ENCODE peak calls at places on chromosomes 1 and 21, in eight cellular contexts. A, Y, J, S, T, G, H and L are unnamed samples.

GRCh38 chr21:25565272-25566199 is 41.7 kb downstream of the MRPL39 start:
- DNase-seq in A (no peak), Y (no peak), J (no peak), S (no peak), T (no peak), G (no peak), H (no peak), L (no peak)

GRCh38 chr1:181083842-181084605 is 4.5 kb upstream of the IER5 start:
- DNase-seq in A (no peak), Y (peak; percentile 86), J (no peak), S (peak; percentile 62), T (no peak), G (peak; percentile 75), H (peak; percentile 62), L (peak; percentile 78)

GRCh38 chr1:173421266-173421665 is 55.9 kb upstream of the PRDX6 start:
- DNase-seq in A (no peak), Y (no peak), J (no peak), S (no peak), T (no peak), G (no peak), H (no peak), L (no peak)

GRCh38 chr1:51697160-51697559 is 80.3 kb downstream of the OSBPL9 start:
- DNase-seq in A (no peak), Y (no peak), J (no peak), S (no peak), T (no peak), G (no peak), H (no peak), L (no peak)

GRCh38 chr1:6794164-6794563 is 8.9 kb downstream of the CAMTA1 start:
- DNase-seq in A (no peak), Y (no peak), J (no peak), S (no peak), T (no peak), G (peak; percentile 41), H (no peak), L (no peak)

GRCh38 chr1:85818371-85818770 is 110.1 kb upstream of the ZNHIT6 start:
- DNase-seq in A (no peak), Y (no peak), J (no peak), S (no peak), T (peak; percentile 47), G (peak; percentile 17), H (no peak), L (no peak)

GRCh38 chr1:50705699-50706098 is 254.4 kb downstream of the FAF1 start:
- DNase-seq in A (no peak), Y (no peak), J (no peak), S (no peak), T (no peak), G (no peak), H (no peak), L (no peak)

GRCh38 chr1:226002667-226003501 is 3.7 kb upstream of the SDE2 start:
- DNase-seq in A (peak; percentile 56), Y (peak; percentile 77), J (no peak), S (peak; percentile 79), T (no peak), G (peak; percentile 97), H (peak; percentile 87), L (peak; percentile 85)

GRCh38 chr21:35988396-35989140 is 71.8 kb downstream of the SETD4 start:
- DNase-seq in A (no peak), Y (no peak), J (no peak), S (no peak), T (no peak), G (no peak), H (no peak), L (no peak)

GRCh38 chr1:58862728-58863385 is 79.0 kb upstream of the JUN start:
- DNase-seq in A (no peak), Y (no peak), J (no peak), S (no peak), T (no peak), G (no peak), H (no peak), L (no peak)

GRCh38 chr1:37567023-37567422 is 10.3 kb downstream of the DNALI1 start:
- DNase-seq in A (no peak), Y (no peak), J (no peak), S (no peak), T (no peak), G (no peak), H (no peak), L (no peak)

GRCh38 chr21:37565530-37566223 is 199.1 kb downstream of the DYRK1A start:
- DNase-seq in A (no peak), Y (no peak), J (no peak), S (no peak), T (no peak), G (no peak), H (no peak), L (no peak)

GRCh38 chr1:182629674-182630073 is 25.5 kb upstream of the RGS16 start:
- DNase-seq in A (no peak), Y (no peak), J (no peak), S (no peak), T (no peak), G (no peak), H (no peak), L (no peak)

GRCh38 chr1:40143891-40144575 is 17.2 kb upstream of the RLF start:
- DNase-seq in A (no peak), Y (peak; percentile 76), J (peak; percentile 24), S (peak; percentile 46), T (peak; percentile 76), G (peak; percentile 97), H (no peak), L (no peak)

GRCh38 chr1:12480031-12480430 is 138.0 kb downstream of the DHRS3 start:
- DNase-seq in A (no peak), Y (no peak), J (no peak), S (no peak), T (no peak), G (no peak), H (no peak), L (no peak)

GRCh38 chr21:28086861-28087581 is 905.7 kb downstream of the LTN1 start:
- DNase-seq in A (no peak), Y (no peak), J (no peak), S (no peak), T (no peak), G (no peak), H (no peak), L (no peak)

GRCh38 chr1:211910917-211911485 is 80.4 kb upstream of the LPGAT1 start:
- DNase-seq in A (no peak), Y (no peak), J (no peak), S (no peak), T (no peak), G (no peak), H (no peak), L (no peak)

GRCh38 chr1:190328361-190328760 is 149.3 kb downstream of the BRINP3 start:
- DNase-seq in A (no peak), Y (no peak), J (no peak), S (no peak), T (no peak), G (no peak), H (no peak), L (no peak)

GRCh38 chr1:70410604-70411359 is at the start of gene CTH:
- DNase-seq in A (peak; percentile 96), Y (peak; percentile 99), J (peak; percentile 97), S (peak; percentile 98), T (peak; percentile 92), G (peak; percentile 99), H (peak; percentile 96), L (peak; percentile 97)

GRCh38 chr1:70403759-70404158 is 7.3 kb upstream of the CTH start:
- DNase-seq in A (no peak), Y (no peak), J (no peak), S (no peak), T (no peak), G (peak; percentile 23), H (no peak), L (no peak)

GRCh38 chr1:70401974-70402373 is 9.1 kb upstream of the CTH start:
- DNase-seq in A (no peak), Y (no peak), J (no peak), S (no peak), T (no peak), G (no peak), H (no peak), L (no peak)

GRCh38 chr1:70409136-70409535 is 1.9 kb upstream of the CTH start:
- DNase-seq in A (no peak), Y (no peak), J (no peak), S (no peak), T (no peak), G (no peak), H (no peak), L (no peak)

GRCh38 chr1:70405780-70406416 is 5.2 kb upstream of the CTH start:
- DNase-seq in A (no peak), Y (no peak), J (no peak), S (no peak), T (no peak), G (no peak), H (no peak), L (no peak)
- H3K4me3 ChIP-seq in A (no peak overlapping the region), Y (no peak overlapping the region), J (no peak overlapping the region), S (no peak overlapping the region), T (no peak overlapping the region), G (no peak overlapping the region), H (no peak overlapping the region), L (no peak overlapping the region)

DNA sequence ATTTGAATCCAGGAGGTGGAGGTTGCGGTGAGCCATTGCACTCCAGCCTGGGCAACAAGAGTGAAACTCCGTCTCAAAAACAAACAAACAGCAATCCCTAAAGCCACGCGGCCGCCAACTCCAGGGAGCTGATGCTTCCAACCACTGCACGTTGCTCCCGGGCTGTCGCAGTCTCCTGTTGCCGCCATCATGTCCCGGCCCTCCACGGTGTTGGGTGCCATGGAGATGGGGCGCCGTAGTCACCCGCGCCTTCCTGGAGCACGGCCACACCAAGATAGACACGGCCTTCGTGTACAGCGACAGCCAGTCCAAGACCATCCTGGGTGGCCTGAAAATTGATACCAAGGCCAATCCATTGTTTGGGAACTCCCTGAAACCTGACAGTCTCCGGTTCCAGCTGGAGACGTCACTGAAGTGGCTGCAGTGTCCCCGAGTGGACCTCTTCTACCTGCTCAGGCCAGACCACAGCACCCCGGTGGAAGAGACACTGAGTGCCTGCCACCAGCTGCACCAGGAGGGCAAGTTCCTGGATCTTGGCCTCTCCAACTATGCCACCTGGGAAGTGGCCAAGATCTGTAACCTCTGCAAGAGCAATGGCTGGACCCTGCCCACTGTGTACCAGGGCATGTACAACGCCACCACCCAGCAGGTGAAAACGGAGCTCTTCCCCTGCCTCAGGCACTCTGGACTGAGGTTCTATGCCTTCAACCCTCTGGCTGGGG is 32.6 kb downstream of the SLC16A1 start:
- DNase-seq in A (no peak), Y (no peak), J (no peak), S (no peak), T (no peak), G (no peak), H (no peak), L (no peak)
- H3K36me3 ChIP-seq in A (peaks cover 36% of the 10 kb centered on the region), Y (no peaks in the 10 kb centered on the region), J (no peaks in the 10 kb centered on the region), S (peaks cover 2% of the 10 kb centered on the region), T (peaks cover 28% of the 10 kb centered on the region), G (peaks cover 68% of the 10 kb centered on the region), H (no peaks in the 10 kb centered on the region), L (peaks cover 40% of the 10 kb centered on the region)

GRCh38 chr1:2247760-2248126 is 19.6 kb downstream of the SKI start:
- DNase-seq in A (no peak), Y (no peak), J (no peak), S (no peak), T (no peak), G (no peak), H (peak; percentile 46), L (peak; percentile 74)
- H3K4me3 ChIP-seq in A (peak overlapping the region; percentile 11), Y (no peak overlapping the region), J (no peak overlapping the region), S (no peak overlapping the region), T (no peak overlapping the region), G (peak overlapping the region; percentile 35), H (no peak overlapping the region), L (no peak overlapping the region)

DNA sequence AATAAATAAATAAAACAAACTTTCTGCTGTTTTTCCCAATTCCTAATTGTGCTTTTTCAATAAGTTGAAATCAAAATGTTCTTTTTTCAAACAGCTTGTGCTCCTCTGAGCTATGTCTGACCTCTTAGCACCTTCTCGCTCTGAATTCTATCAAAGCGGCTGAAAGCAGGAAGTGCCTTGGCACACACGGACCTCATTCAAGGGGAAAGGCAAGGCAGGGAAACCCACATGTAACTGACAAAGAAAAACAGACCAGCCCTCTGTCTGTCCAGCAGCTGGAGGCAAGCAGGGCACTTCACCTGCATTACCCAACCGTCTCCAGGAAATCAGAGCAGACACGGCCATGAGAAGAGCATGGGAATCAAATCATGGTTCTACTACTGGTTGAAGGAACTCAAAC is 56.7 kb downstream of the PLPP3 start:
- DNase-seq in A (no peak), Y (no peak), J (no peak), S (no peak), T (no peak), G (no peak), H (no peak), L (no peak)
- H3K36me3 ChIP-seq in A (peaks cover 65% of the 10 kb centered on the region), Y (no peaks in the 10 kb centered on the region), J (no peaks in the 10 kb centered on the region), S (peaks cover 9% of the 10 kb centered on the region), T (peaks cover 50% of the 10 kb centered on the region), G (peaks cover 42% of the 10 kb centered on the region), H (peaks cover 25% of the 10 kb centered on the region), L (peaks cover 37% of the 10 kb centered on the region)